ENCODE peak calls at places on chromosomes 12 and 14, in eight cellular contexts. C, P, D, S, X, A, Q and I are unnamed samples.

GRCh38 chr12:42507031-42507430 is 82.5 kb downstream of the PRICKLE1 start:
- DNase-seq in C (no peak), Q (no peak), D (no peak), X (no peak), A (no peak), S (no peak), P (no peak), I (no peak)

GRCh38 chr12:74365178-74365964 is 172.3 kb upstream of the ATXN7L3B start:
- DNase-seq in C (no peak), D (no peak), X (no peak), P (peak), S (peak), A (no peak), Q (no peak), I (no peak)

GRCh38 chr14:78316058-78316457 is 145.9 kb downstream of the NRXN3 start:
- DNase-seq in C (no peak), Q (no peak), D (no peak), S (no peak), X (no peak), A (no peak), P (peak), I (no peak)

GRCh38 chr12:6430124-6430989 is 14.4 kb upstream of the CD27 start:
- DNase-seq in D (peak), A (peak), P (no peak), C (no peak), Q (no peak), X (peak), S (peak), I (peak)

GRCh38 chr14:101412741-101413140 is 148.6 kb upstream of the DIO3 start:
- DNase-seq in P (no peak), D (no peak), C (no peak), Q (no peak), A (no peak), X (no peak), S (no peak), I (no peak)

GRCh38 chr12:94834036-94834625 is 169.4 kb downstream of the NDUFA12 start:
- DNase-seq in Q (no peak), S (no peak), D (no peak), X (no peak), P (no peak), A (no peak), C (no peak), I (no peak)

GRCh38 chr12:107359382-107359781 is 266.0 kb upstream of the CRY1 start:
- DNase-seq in D (no peak), C (no peak), X (no peak), Q (no peak), A (no peak), S (peak), P (no peak), I (no peak)

GRCh38 chr14:96852823-96853422 is 55.7 kb downstream of the VRK1 start:
- DNase-seq in P (peak), D (no peak), A (no peak), X (no peak), Q (no peak), C (peak), S (peak), I (peak)

GRCh38 chr12:124928095-124928911 is 13.9 kb upstream of the UBC start:
- DNase-seq in D (no peak), C (no peak), X (peak), Q (no peak), A (peak), S (peak), P (peak), I (peak)

GRCh38 chr12:76284816-76285750 is 63.1 kb downstream of the BBS10 start:
- DNase-seq in S (peak), D (peak), P (no peak), A (no peak), Q (no peak), C (no peak), X (no peak), I (no peak)

GRCh38 chr12:104775731-104776231 is 182.3 kb downstream of the SLC41A2 start:
- DNase-seq in D (no peak), A (no peak), Q (no peak), C (no peak), P (no peak), X (no peak), S (no peak), I (no peak)

GRCh38 chr12:124518051-124518932 is 49.1 kb downstream of the NCOR2 start:
- DNase-seq in Q (no peak), D (peak), C (no peak), A (peak), S (peak), P (peak), X (peak), I (peak)

GRCh38 chr12:70365648-70366518 is at the start of gene KCNMB4:
- DNase-seq in A (peak), P (peak), C (peak), S (peak), Q (peak), X (peak), D (peak), I (no peak)
- TF ChIP-seq CTCF in A (no peak), P (no peak), C (no peak), S (no peak), Q (no peak), X (no peak), D (no peak), I (no peak)

DNA sequence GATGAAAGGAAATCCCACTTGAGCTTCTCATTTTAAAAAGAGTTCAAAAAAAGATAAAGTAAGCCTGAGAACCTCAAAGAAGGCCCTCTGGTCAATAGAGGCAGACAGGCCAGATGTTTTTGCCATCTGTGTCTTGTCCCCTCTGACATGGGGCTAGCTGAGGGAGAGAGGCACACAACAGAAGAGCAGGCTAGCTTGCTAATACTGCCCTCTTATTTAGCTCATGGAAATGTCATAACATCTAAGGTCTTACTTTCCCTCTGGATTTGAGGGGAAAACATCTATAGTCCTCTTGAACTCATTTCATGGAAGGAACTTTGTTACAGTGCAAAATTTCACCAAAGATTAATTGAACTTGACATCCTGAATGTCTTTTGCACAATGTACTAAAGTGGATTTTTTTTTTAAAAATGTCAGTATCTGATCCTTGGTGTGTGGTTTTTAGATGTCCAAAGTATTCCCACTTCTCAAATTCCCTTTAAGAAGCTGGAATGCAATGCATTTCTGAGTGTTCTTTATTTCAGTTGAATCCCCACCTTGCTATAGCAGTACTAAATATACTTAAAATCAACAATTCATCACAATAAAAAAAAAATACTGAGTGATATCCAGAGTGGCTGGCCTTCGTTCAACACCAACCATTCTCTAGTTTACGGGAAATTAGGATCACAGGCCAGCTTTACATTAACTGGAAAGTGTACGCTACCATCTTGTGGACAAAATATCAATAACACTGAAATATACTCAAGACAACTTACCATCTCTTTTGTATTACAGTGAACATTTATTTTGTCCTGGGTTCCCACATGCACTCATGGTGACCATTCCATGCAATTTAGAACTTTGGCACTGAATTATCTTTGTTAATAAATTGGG is 176.6 kb downstream of the PAH start:
- DNase-seq in S (peak), Q (no peak), C (no peak), X (no peak), A (no peak), D (no peak), P (peak), I (peak)
- TF ChIP-seq CTCF in S (peak), Q (peak), C (peak), X (no peak), A (no peak), D (peak), P (peak), I (peak)

GRCh38 chr14:71403673-71404072 is 496.4 kb downstream of the PCNX1 start:
- DNase-seq in A (no peak), D (no peak), S (no peak), C (peak), P (no peak), Q (no peak), X (no peak), I (no peak)
- TF ChIP-seq CTCF in A (no peak), D (peak), S (no peak), C (peak), P (no peak), Q (peak), X (no peak), I (no peak)

DNA sequence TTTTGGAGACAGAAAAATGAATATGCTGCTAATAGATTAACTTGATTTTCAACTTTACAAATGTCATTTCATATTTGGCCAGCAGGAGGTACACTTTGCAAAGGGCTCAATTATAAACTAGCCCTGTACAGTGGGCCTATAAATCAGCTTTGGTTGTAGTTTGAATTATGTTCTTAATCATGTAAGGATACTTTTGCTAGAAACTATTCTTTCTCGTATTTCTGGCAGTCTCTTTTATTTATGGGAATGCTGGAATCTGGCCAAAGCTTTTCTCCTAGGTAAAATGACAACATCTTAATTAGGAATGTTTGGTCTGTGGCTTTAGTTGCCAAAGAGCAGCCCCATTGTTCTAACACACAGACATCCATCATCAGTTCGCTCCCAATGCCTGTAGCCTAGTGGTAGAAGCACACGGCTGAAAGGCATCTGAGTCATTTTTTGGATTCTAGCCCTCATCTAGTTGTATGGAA is 1322.3 kb upstream of the SEL1L start:
- DNase-seq in X (no peak), C (peak), D (no peak), Q (no peak), P (peak), S (peak), A (no peak), I (peak)
- TF ChIP-seq CTCF in X (no peak), C (peak), D (peak), Q (peak), P (peak), S (peak), A (no peak), I (peak)